ENCODE peak calls at places on chromosomes 4 and X, in seven cellular contexts. V, A, Y, Q, F, Z and P are unnamed samples.

GRCh38 chrX:131816551-131817136 is 206.5 kb upstream of the STK26 start:
- DNase-seq in A (no peak), Y (peak; percentile 65), F (peak; percentile 72), V (no peak), Z (no peak), Q (peak; percentile 74), P (peak; percentile 49)

GRCh38 chr4:103098746-103099421 is 750 bp downstream of the BDH2 start:
- DNase-seq in Q (no peak), F (no peak), Y (peak; percentile 29), A (no peak), V (no peak), Z (no peak), P (no peak)

GRCh38 chrX:43815209-43815608 is 67.0 kb downstream of the MAOB start:
- DNase-seq in F (no peak), V (no peak), A (no peak), Y (no peak), Z (no peak), Q (no peak), P (no peak)

GRCh38 chrX:103797691-103798090 is 21.1 kb downstream of the PLP1 start:
- DNase-seq in Q (no peak), V (no peak), Y (no peak), F (no peak), A (no peak), Z (no peak), P (no peak)

GRCh38 chrX:103726477-103726876 is 15.8 kb downstream of the TMEM31 start:
- DNase-seq in V (no peak), Z (no peak), Q (no peak), A (no peak), Y (no peak), F (no peak), P (no peak)

GRCh38 chrX:150324035-150324728 is 38.9 kb upstream of the MAMLD1 start:
- DNase-seq in Q (peak; percentile 10), Y (peak; percentile 71), A (no peak), V (no peak), Z (no peak), F (no peak), P (no peak)

GRCh38 chr4:52799813-52800212 is 48.6 kb upstream of the ERVMER34-1 start:
- DNase-seq in Y (no peak), A (no peak), Q (no peak), F (no peak), Z (no peak), V (no peak), P (no peak)

GRCh38 chr4:41644915-41645295 is 103.6 kb downstream of the PHOX2B start:
- DNase-seq in F (no peak), Y (no peak), V (no peak), Q (no peak), Z (no peak), A (no peak), P (no peak)

GRCh38 chrX:8323356-8323755 is 141.3 kb upstream of the VCX3B start:
- DNase-seq in Y (no peak), V (no peak), A (no peak), Q (no peak), F (no peak), Z (no peak), P (no peak)

GRCh38 chr4:156885374-156885773 is 86.2 kb downstream of the PDGFC start:
- DNase-seq in A (no peak), V (no peak), F (no peak), Q (no peak), Z (no peak), Y (no peak), P (no peak)

GRCh38 chrX:6729581-6729980 is 194.7 kb upstream of the VCX3A start:
- DNase-seq in Y (no peak), V (no peak), A (no peak), Q (no peak), F (no peak), Z (no peak), P (no peak)

GRCh38 chr4:165663411-165663810 is 209.6 kb upstream of the TLL1 start:
- DNase-seq in F (no peak), Q (no peak), Z (no peak), Y (no peak), V (no peak), A (no peak), P (no peak)

GRCh38 chr4:147853706-147854105 is 121.8 kb downstream of the ARHGAP10 start:
- DNase-seq in Y (peak; percentile 77), A (no peak), V (no peak), Q (peak; percentile 52), F (no peak), Z (no peak), P (no peak)

GRCh38 chrX:7828594-7828993 is 14.4 kb upstream of the VCX start:
- DNase-seq in Q (no peak), Z (no peak), V (no peak), F (no peak), A (no peak), Y (no peak), P (no peak)

GRCh38 chrX:133475521-133475920 is 60.2 kb upstream of the GPC4 start:
- DNase-seq in A (no peak), Z (no peak), Q (no peak), Y (no peak), F (peak; percentile 51), V (no peak), P (no peak)

GRCh38 chrX:97000682-97001393 is 117.1 kb downstream of the RPA4 start:
- DNase-seq in Y (no peak), V (no peak), Q (no peak), A (no peak), F (no peak), Z (no peak), P (no peak)

GRCh38 chr4:125762537-125762936 is 447.8 kb downstream of the FAT4 start:
- DNase-seq in A (no peak), V (no peak), Y (no peak), Z (no peak), Q (no peak), F (no peak), P (no peak)

GRCh38 chr4:39947415-39947814 is 30.3 kb downstream of the PDS5A start:
- DNase-seq in F (no peak), A (no peak), V (no peak), Z (no peak), Y (no peak), Q (no peak), P (no peak)

GRCh38 chr4:37524267-37524666 is 161.9 kb downstream of the RELL1 start:
- DNase-seq in A (no peak), Y (no peak), V (no peak), F (no peak), Q (no peak), Z (no peak), P (no peak)

GRCh38 chr4:110518889-110519490 is 43.0 kb downstream of the ENPEP start:
- DNase-seq in Q (no peak), Y (peak; percentile 21), F (no peak), Z (peak; percentile 52), V (no peak), A (no peak), P (peak; percentile 21)

GRCh38 chrX:101062171-101062570 is 10.3 kb upstream of the TRMT2B start:
- DNase-seq in Y (peak; percentile 35), F (no peak), A (no peak), V (no peak), Z (no peak), Q (no peak), P (no peak)

GRCh38 chr4:169201144-169202124 is 69.3 kb downstream of the SH3RF1 start:
- DNase-seq in A (no peak), V (no peak), Y (peak; percentile 18), Q (no peak), Z (no peak), F (no peak), P (no peak)

GRCh38 chr4:9758641-9759317 is 22.7 kb upstream of the DRD5 start:
- DNase-seq in Y (no peak), A (no peak), Z (no peak), V (no peak), F (no peak), Q (no peak), P (no peak)

GRCh38 chr4:120841580-120841979 is 80.9 kb downstream of the PRDM5 start:
- DNase-seq in A (no peak), Q (no peak), Z (no peak), F (no peak), Y (no peak), V (no peak), P (no peak)

GRCh38 chrX:46376246-46376885 is 168.9 kb downstream of the ZNF674 start:
- DNase-seq in Q (peak; percentile 35), Z (peak; percentile 34), Y (peak; percentile 63), A (no peak), F (no peak), V (no peak), P (no peak)

GRCh38 chr4:13920901-13921300 is 293.4 kb upstream of the BOD1L1 start:
- DNase-seq in Q (peak; percentile 100), V (no peak), Y (peak; percentile 91), Z (peak; percentile 47), A (no peak), F (peak; percentile 28), P (no peak)

GRCh38 chr4:87498446-87498900 is 30.7 kb downstream of the SPARCL1 start:
- DNase-seq in V (no peak), Z (no peak), Y (peak; percentile 25), Q (peak; percentile 35), A (no peak), F (no peak), P (no peak)

GRCh38 chr4:165006457-165006856 is 25.3 kb upstream of the TRIM60 start:
- DNase-seq in Z (no peak), Q (no peak), A (no peak), Y (no peak), F (no peak), V (no peak), P (no peak)

GRCh38 chrX:46554942-46555341 is 9.7 kb upstream of the ZNF674 start:
- DNase-seq in Z (no peak), V (no peak), A (no peak), Y (no peak), F (no peak), Q (no peak), P (no peak)

GRCh38 chr4:24745172-24745895 is 50.0 kb upstream of the SOD3 start:
- DNase-seq in V (no peak), A (no peak), Q (no peak), Z (no peak), F (no peak), Y (no peak), P (no peak)

GRCh38 chr4:67035501-67035900 is 509.8 kb downstream of the CENPC start:
- DNase-seq in Z (no peak), V (no peak), Y (no peak), F (no peak), A (no peak), Q (no peak), P (no peak)

GRCh38 chrX:38627683-38628082 is 66.3 kb downstream of the TSPAN7 start:
- DNase-seq in Y (no peak), Z (peak; percentile 7), Q (no peak), A (no peak), F (no peak), V (no peak), P (no peak)

GRCh38 chr4:3834921-3835521 is 68.8 kb downstream of the ADRA2C start:
- DNase-seq in A (no peak), V (no peak), F (no peak), Z (no peak), Y (no peak), Q (no peak), P (no peak)

GRCh38 chrX:130719399-130719798 is 183.6 kb downstream of the ENOX2 start:
- DNase-seq in F (no peak), Y (no peak), Q (no peak), V (no peak), A (no peak), Z (no peak), P (no peak)

GRCh38 chr4:53931423-53932060 is 132.9 kb downstream of the CHIC2 start:
- DNase-seq in A (no peak), F (no peak), Z (no peak), Y (no peak), Q (no peak), V (no peak), P (no peak)